ENCODE peak calls at places on chromosome 5, in ten cellular contexts. X is astrocyte, K is kidney, S is vagina, Y is PC-3, O is lower lobe of right lung, U is cardiac muscle cell, E is heart left ventricle, C is ovary, A is tibial nerve. T is an unnamed sample. For H3K4me1, the result is how much of the 10 kb centered on the place peaks cover.

GRCh38 chr5:42784132-42784531 is 27.5 kb downstream of the CCDC152 start:
- DNase-seq in X (peak), K (no peak), S (no peak), Y (no peak), O (no peak), U (no peak), E (no peak), C (no peak), A (no peak), T (no peak)

GRCh38 chr5:170572453-170572852 is 68.6 kb downstream of the KCNIP1 start:
- DNase-seq in X (peak), K (no peak), S (no peak), Y (peak), O (no peak), U (no peak), E (no peak), C (no peak), A (no peak), T (no peak)

GRCh38 chr5:102561894-102562760 is 63.3 kb upstream of the SLCO6A1 start:
- DNase-seq in X (no peak), K (no peak), S (no peak), Y (peak), O (peak), U (no peak), E (no peak), C (no peak), A (no peak), T (no peak)

GRCh38 chr5:1295650-1296037 is 776 bp upstream of the TERT start:
- DNase-seq in X (no peak), K (peak), S (no peak), Y (no peak), O (peak), U (no peak), E (no peak), C (peak), A (no peak), T (no peak)

GRCh38 chr5:69364414-69364813 is 4.9 kb downstream of the AK6 start:
- DNase-seq in X (no peak), K (no peak), S (no peak), Y (peak), O (no peak), U (no peak), E (no peak), C (no peak), A (no peak), T (no peak)

GRCh38 chr5:81749562-81750307 is 1.2 kb downstream of the SSBP2 start:
- DNase-seq in X (no peak), K (peak), S (no peak), Y (no peak), O (peak), U (peak), E (peak), C (peak), A (no peak), T (peak)

GRCh38 chr5:121763674-121764073 is 88.0 kb upstream of the FTMT start:
- DNase-seq in X (no peak), K (no peak), S (no peak), Y (no peak), O (no peak), U (no peak), E (no peak), C (no peak), A (no peak), T (no peak)

GRCh38 chr5:57931807-57932206 is 449.2 kb upstream of the ACTBL2 start:
- DNase-seq in X (no peak), K (no peak), S (no peak), Y (no peak), O (no peak), U (no peak), E (no peak), C (no peak), A (no peak), T (no peak)

GRCh38 chr5:82222597-82223574 is 55.3 kb downstream of the RPS23 start:
- DNase-seq in X (peak), K (no peak), S (no peak), Y (no peak), O (no peak), U (no peak), E (no peak), C (no peak), A (no peak), T (no peak)

GRCh38 chr5:129074903-129075302 is 19.6 kb upstream of the ISOC1 start:
- DNase-seq in X (no peak), K (no peak), S (no peak), Y (peak), O (no peak), U (no peak), E (no peak), C (no peak), A (no peak), T (no peak)

GRCh38 chr5:175902013-175902412 is 30.6 kb downstream of the CPLX2 start:
- DNase-seq in X (no peak), K (no peak), S (no peak), Y (no peak), O (no peak), U (no peak), E (no peak), C (no peak), A (no peak), T (no peak)

GRCh38 chr5:141681695-141682641 is at the start of gene ARAP3:
- DNase-seq in X (peak), K (peak), S (no peak), Y (peak), O (peak), U (peak), E (peak), C (peak), A (peak), T (peak)

GRCh38 chr5:140351609-140352334 is 5.4 kb upstream of the HBEGF start:
- DNase-seq in X (peak), K (no peak), S (no peak), Y (peak), O (no peak), U (peak), E (peak), C (no peak), A (peak), T (no peak)

GRCh38 chr5:175683921-175684320 is 26.1 kb downstream of the HRH2 start:
- DNase-seq in X (no peak), K (peak), S (no peak), Y (no peak), O (no peak), U (no peak), E (no peak), C (no peak), A (no peak), T (no peak)

GRCh38 chr5:90909945-90910344 is 351.3 kb downstream of the ADGRV1 start:
- DNase-seq in X (no peak), K (no peak), S (no peak), Y (no peak), O (no peak), U (no peak), E (no peak), C (no peak), A (no peak), T (no peak)

GRCh38 chr5:79621056-79621455 is 8.8 kb downstream of the TENT2 start:
- DNase-seq in X (peak), K (no peak), S (no peak), Y (peak), O (no peak), U (no peak), E (no peak), C (no peak), A (no peak), T (no peak)

GRCh38 chr5:131169810-131170539 is 769 bp upstream of the LYRM7 start:
- DNase-seq in X (no peak), K (no peak), S (no peak), Y (no peak), O (no peak), U (no peak), E (no peak), C (no peak), A (no peak), T (no peak)

GRCh38 chr5:103941554-103941953 is 379.0 kb upstream of the NUDT12 start:
- DNase-seq in X (no peak), K (no peak), S (no peak), Y (no peak), O (no peak), U (no peak), E (no peak), C (no peak), A (no peak), T (no peak)

GRCh38 chr5:62431735-62432617 is 19.4 kb downstream of the IPO11 start:
- DNase-seq in X (no peak), K (no peak), S (no peak), Y (no peak), O (no peak), U (no peak), E (no peak), C (no peak), A (peak), T (peak)

GRCh38 chr5:31551878-31552277 is 19.8 kb downstream of the C5orf22 start:
- DNase-seq in X (no peak), K (no peak), S (no peak), Y (peak), O (no peak), U (no peak), E (no peak), C (no peak), A (no peak), T (no peak)

GRCh38 chr5:177362871-177363507 is 5.3 kb downstream of the RGS14 start:
- DNase-seq in X (no peak), K (peak), S (no peak), Y (peak), O (peak), U (peak), E (peak), C (peak), A (peak), T (peak)

GRCh38 chr5:17079562-17079961 is 137.9 kb upstream of the BASP1 start:
- DNase-seq in X (peak), K (no peak), S (no peak), Y (no peak), O (no peak), U (no peak), E (peak), C (no peak), A (no peak), T (no peak)

GRCh38 chr5:179119415-179120170 is 59.4 kb downstream of the ZNF354C start:
- DNase-seq in X (no peak), K (peak), S (peak), Y (no peak), O (peak), U (no peak), E (no peak), C (no peak), A (no peak), T (no peak)

GRCh38 chr5:72109625-72110024 is 2.4 kb downstream of the MAP1B start:
- DNase-seq in X (peak), K (no peak), S (no peak), Y (no peak), O (no peak), U (peak), E (peak), C (no peak), A (no peak), T (no peak)

GRCh38 chr5:116521173-116521872 is 53.3 kb downstream of the SEMA6A start:
- DNase-seq in X (no peak), K (no peak), S (no peak), Y (no peak), O (no peak), U (no peak), E (peak), C (no peak), A (no peak), T (peak)

GRCh38 chr5:172003750-172004149 is 2.7 kb downstream of the FBXW11 start:
- DNase-seq in X (peak), K (no peak), S (no peak), Y (peak), O (no peak), U (no peak), E (no peak), C (no peak), A (no peak), T (no peak)

GRCh38 chr5:149001154-149001553 is 61.7 kb downstream of the SH3TC2 start:
- DNase-seq in X (no peak), K (no peak), S (no peak), Y (peak), O (no peak), U (no peak), E (no peak), C (no peak), A (no peak), T (no peak)

GRCh38 chr5:11324521-11325289 is 563.7 kb upstream of the DAP start:
- DNase-seq in X (no peak), K (no peak), S (no peak), Y (no peak), O (no peak), U (no peak), E (no peak), C (peak), A (peak), T (no peak)

GRCh38 chr5:104172976-104173375 is 610.4 kb upstream of the NUDT12 start:
- DNase-seq in X (no peak), K (no peak), S (no peak), Y (no peak), O (no peak), U (no peak), E (no peak), C (no peak), A (no peak), T (no peak)

GRCh38 chr5:66149950-66150349 is 5.8 kb downstream of the SREK1 start:
- DNase-seq in X (no peak), K (no peak), S (no peak), Y (no peak), O (no peak), U (no peak), E (no peak), C (no peak), A (no peak), T (no peak)

GRCh38 chr5:43609752-43610151 is 6.8 kb downstream of the NNT start:
- DNase-seq in X (no peak), K (no peak), S (no peak), Y (peak), O (no peak), U (no peak), E (no peak), C (no peak), A (no peak), T (no peak)

GRCh38 chr5:134143964-134144941 is 29.8 kb downstream of the TCF7 start:
- DNase-seq in X (no peak), K (peak), S (no peak), Y (no peak), O (no peak), U (no peak), E (no peak), C (peak), A (no peak), T (no peak)

DNA sequence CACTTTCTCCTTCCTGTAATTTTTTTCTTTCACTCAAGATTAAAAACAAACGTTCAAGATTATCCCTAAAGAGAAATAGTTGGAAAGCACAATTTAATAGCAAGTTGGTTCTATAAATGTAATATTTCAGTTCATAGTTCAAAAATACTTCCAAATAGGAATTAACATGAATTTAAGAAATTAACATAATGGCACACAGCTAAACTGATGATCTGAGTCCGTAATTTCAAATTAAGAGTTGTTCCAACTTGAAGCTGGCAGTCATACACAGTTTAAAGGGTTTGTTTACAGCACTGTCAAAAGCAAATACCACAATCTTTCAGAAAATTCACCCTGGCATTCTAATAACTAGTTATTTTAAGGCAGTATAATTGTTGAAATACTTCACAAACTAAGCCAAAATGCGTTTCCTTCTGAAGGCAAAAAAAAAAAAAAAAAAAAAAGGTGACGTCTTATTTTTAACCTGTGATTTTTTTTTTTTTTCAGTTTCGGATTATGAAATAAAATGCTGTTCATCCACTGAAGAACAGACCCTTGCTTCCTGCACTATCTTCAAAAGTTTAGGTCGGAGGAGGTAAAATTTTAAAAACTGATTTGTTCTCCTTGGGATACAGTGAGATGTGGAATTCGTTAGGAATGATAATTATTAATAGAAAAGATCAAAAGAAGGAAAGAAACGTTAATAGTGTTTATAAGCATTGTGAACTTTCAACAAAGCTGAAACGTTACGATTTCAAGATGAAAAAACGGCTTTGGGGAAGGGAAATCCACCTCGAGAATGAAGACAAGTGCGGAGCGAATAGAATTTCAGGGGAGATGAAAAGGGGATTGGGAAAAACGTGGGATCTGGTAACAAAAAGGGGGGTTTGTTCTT is 898 bp downstream of the IL6ST start:
- DNase-seq in X (no peak), K (no peak), S (no peak), Y (peak), O (no peak), U (no peak), E (no peak), C (no peak), A (no peak), T (no peak)
- H3K4me1 ChIP-seq in X (under half), K (under half), S (half or more), Y (under half), O (under half), U (under half), E (under half), C (under half), A (under half), T (under half)

DNA sequence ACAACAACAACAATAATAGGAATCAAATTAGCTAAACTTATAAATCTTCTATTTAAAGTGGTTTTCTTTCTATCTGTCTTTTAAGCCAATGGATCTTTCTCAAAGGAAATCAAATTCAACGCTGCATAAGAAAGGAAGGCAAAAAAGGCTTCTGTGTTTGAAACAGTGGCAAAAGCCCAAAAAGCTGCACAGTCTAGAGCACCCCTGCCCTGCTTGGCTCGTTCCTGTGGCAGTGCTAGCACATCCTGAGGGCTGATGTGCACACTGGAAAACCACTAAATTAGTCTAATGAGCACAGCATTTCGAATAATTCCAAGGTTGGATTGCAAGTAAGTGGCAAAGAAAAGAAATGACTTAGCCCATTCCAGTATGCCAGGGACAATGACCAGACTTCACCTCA is 80.7 kb downstream of the AP3B1 start:
- DNase-seq in X (no peak), K (no peak), S (no peak), Y (no peak), O (no peak), U (no peak), E (no peak), C (no peak), A (no peak), T (no peak)
- TF ChIP-seq CTCF in X (no peak), K (no peak), S (no peak), Y (no peak), O (no peak), U (no peak), E (no peak), C (no peak), A (no peak), T (no peak)

DNA sequence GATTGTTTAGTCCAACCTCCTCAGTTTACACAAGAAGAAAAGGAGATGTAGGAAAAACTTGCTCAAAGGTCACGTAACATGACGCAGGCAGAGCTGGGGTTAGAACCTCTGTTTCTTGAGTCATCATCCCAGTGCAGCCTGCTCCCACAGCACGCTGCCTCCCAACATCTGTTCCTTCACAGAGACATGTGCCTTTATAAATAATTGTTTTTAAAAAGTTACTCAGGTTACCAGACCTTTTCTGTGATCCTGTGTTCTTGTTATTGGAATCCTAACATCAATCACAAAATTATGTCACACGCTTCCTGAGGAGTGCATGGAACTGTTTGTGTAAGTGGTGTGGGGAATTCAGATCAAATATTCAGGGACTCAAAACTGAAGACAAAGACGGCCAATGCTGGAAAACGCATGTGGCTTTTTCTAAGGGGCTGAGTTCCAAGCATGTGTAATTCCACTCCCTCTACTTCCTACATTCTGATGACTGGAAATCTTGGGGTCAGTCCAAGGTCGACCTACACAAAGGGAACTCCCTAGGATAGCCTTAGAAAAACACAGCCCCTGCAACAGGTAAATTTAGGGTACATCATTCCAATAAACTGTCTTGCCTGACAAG is 184.3 kb downstream of the TSSK1B start:
- DNase-seq in X (peak), K (peak), S (peak), Y (no peak), O (no peak), U (peak), E (peak), C (peak), A (peak), T (no peak)
- H3K4me1 ChIP-seq in X (under half), K (under half), S (half or more), Y (under half), O (under half), U (under half), E (half or more), C (under half), A (under half), T (under half)

GRCh38 chr5:54743997-54744788 is 226.6 kb downstream of the SNX18 start:
- DNase-seq in X (peak), K (peak), S (peak), Y (peak), O (peak), U (no peak), E (no peak), C (peak), A (peak), T (no peak)
- TF ChIP-seq CTCF in X (no peak), K (no peak), S (no peak), Y (no peak), O (no peak), U (no peak), E (no peak), C (no peak), A (no peak), T (no peak)

DNA sequence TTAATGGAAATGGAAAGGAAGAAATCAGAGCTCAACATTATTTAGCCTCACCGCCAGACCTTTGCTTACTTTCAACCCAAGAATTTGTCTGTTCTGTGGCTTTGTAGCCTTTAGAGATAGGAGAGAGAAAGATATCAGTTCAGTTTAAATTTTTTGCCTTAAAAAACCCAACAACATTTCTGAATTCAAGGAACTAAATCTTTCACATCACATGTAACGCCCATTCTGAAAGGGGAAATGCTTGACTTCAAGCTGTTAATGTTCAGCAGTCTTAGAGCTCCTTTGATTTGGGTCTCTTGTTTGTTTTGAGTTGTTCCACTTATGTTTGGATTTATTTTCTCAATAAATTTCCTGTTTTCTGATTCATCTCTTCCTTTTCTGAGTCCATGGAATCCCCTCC is 294.5 kb downstream of the ARHGAP26 start:
- DNase-seq in X (no peak), K (no peak), S (no peak), Y (no peak), O (no peak), U (no peak), E (no peak), C (no peak), A (no peak), T (no peak)
- H3K4me1 ChIP-seq in X (under half), K (under half), S (half or more), Y (under half), O (half or more), U (under half), E (half or more), C (under half), A (under half), T (half or more)

GRCh38 chr5:113123563-113123962 is 147.0 kb downstream of the DCP2 start:
- DNase-seq in X (no peak), K (no peak), S (no peak), Y (peak), O (no peak), U (peak), E (no peak), C (no peak), A (no peak), T (no peak)
- TF ChIP-seq CTCF in X (peak), K (peak), S (no peak), Y (peak), O (no peak), U (peak), E (no peak), C (no peak), A (no peak), T (no peak)

GRCh38 chr5:153360860-153361259 is 129.6 kb upstream of the GRIA1 start:
- DNase-seq in X (no peak), K (no peak), S (no peak), Y (no peak), O (no peak), U (no peak), E (no peak), C (no peak), A (no peak), T (no peak)

GRCh38 chr5:153362026-153362425 is 128.4 kb upstream of the GRIA1 start:
- DNase-seq in X (no peak), K (no peak), S (no peak), Y (no peak), O (no peak), U (no peak), E (no peak), C (no peak), A (no peak), T (no peak)

GRCh38 chr5:153365547-153365946 is 124.9 kb upstream of the GRIA1 start:
- DNase-seq in X (no peak), K (no peak), S (no peak), Y (no peak), O (no peak), U (no peak), E (no peak), C (no peak), A (no peak), T (no peak)
- H3K4me1 ChIP-seq in X (under half), K (under half), S (under half), Y (under half), O (under half), U (under half), E (under half), C (under half), A (under half), T (under half)

T was measured in gastrocnemius medialis.